ENCODE peak calls at places on chromosome 11, in eight cellular contexts. P is psoas muscle, B is nucleus accumbens, W is posterior cingulate gyrus, Z is heart left ventricle, N is HS-27A, L is glutamatergic neuron, D is RPMI8226. K is an unnamed sample.
A peak's percentile ranks its signal among the peaks of the same experiment; 100 is the strongest.

GRCh38 chr11:8201524-8202365 is 32.9 kb upstream of the RIC3 start:
- DNase-seq in P (no peak), B (no peak), W (no peak), Z (no peak), N (no peak), L (no peak), D (no peak), K (no peak)

GRCh38 chr11:48082771-48083170 is 102.4 kb downstream of the PTPRJ start:
- DNase-seq in P (no peak), B (no peak), W (no peak), Z (no peak), N (no peak), L (no peak), D (no peak), K (no peak)

GRCh38 chr11:133978816-133979215 is 22.0 kb upstream of the IGSF9B start:
- DNase-seq in P (no peak), B (no peak), W (no peak), Z (no peak), N (no peak), L (no peak), D (no peak), K (no peak)

GRCh38 chr11:14119357-14119756 is 156.8 kb downstream of the SPON1 start:
- DNase-seq in P (no peak), B (no peak), W (no peak), Z (no peak), N (no peak), L (no peak), D (no peak), K (no peak)

GRCh38 chr11:95330332-95330731 is 99.3 kb upstream of the SESN3 start:
- DNase-seq in P (no peak), B (no peak), W (no peak), Z (no peak), N (no peak), L (no peak), D (no peak), K (no peak)

GRCh38 chr11:48012051-48012391 is 31.7 kb downstream of the PTPRJ start:
- DNase-seq in P (no peak), B (no peak), W (no peak), Z (no peak), N (no peak), L (no peak), D (no peak), K (no peak)

GRCh38 chr11:79168530-79169110 is 272.2 kb downstream of the TENM4 start:
- DNase-seq in P (no peak), B (no peak), W (no peak), Z (no peak), N (no peak), L (no peak), D (no peak), K (no peak)

GRCh38 chr11:94553938-94554337 is 10.2 kb downstream of the FUT4 start:
- DNase-seq in P (no peak), B (no peak), W (no peak), Z (no peak), N (no peak), L (no peak), D (no peak), K (no peak)

GRCh38 chr11:6223854-6224253 is 10.6 kb downstream of the FHIP1B start:
- DNase-seq in P (no peak), B (no peak), W (no peak), Z (no peak), N (no peak), L (no peak), D (no peak), K (no peak)

GRCh38 chr11:88402192-88402715 is 64.7 kb upstream of the CTSC start:
- DNase-seq in P (no peak), B (no peak), W (no peak), Z (no peak), N (peak; percentile 57), L (no peak), D (no peak), K (no peak)

GRCh38 chr11:71432761-71433647 is 15.2 kb downstream of the DHCR7 start:
- DNase-seq in P (no peak), B (peak; percentile 39), W (peak; percentile 94), Z (no peak), N (no peak), L (no peak), D (peak; percentile 92), K (no peak)

GRCh38 chr11:24383137-24383536 is 113.7 kb upstream of the LUZP2 start:
- DNase-seq in P (no peak), B (no peak), W (no peak), Z (no peak), N (no peak), L (no peak), D (no peak), K (no peak)

GRCh38 chr11:27317751-27318150 is 45.3 kb downstream of the CCDC34 start:
- DNase-seq in P (no peak), B (no peak), W (no peak), Z (no peak), N (no peak), L (no peak), D (no peak), K (no peak)

GRCh38 chr11:33618363-33618735 is 82.3 kb downstream of the C11orf91 start:
- DNase-seq in P (no peak), B (no peak), W (no peak), Z (no peak), N (no peak), L (no peak), D (no peak), K (no peak)

GRCh38 chr11:73252577-73253191 is 19.5 kb upstream of the P2RY6 start:
- DNase-seq in P (peak; percentile 28), B (no peak), W (no peak), Z (no peak), N (no peak), L (no peak), D (peak; percentile 73), K (no peak)

GRCh38 chr11:43508511-43508918 is 149.8 kb downstream of the TTC17 start:
- DNase-seq in P (no peak), B (no peak), W (no peak), Z (no peak), N (no peak), L (no peak), D (no peak), K (no peak)

GRCh38 chr11:107468596-107468995 is 11.0 kb upstream of the CWF19L2 start:
- DNase-seq in P (no peak), B (no peak), W (no peak), Z (no peak), N (no peak), L (no peak), D (peak; percentile 74), K (no peak)

GRCh38 chr11:112555491-112556364 is 295.1 kb upstream of the PLET1 start:
- DNase-seq in P (peak; percentile 79), B (peak; percentile 62), W (peak; percentile 93), Z (peak; percentile 72), N (no peak), L (peak; percentile 82), D (peak; percentile 45), K (peak; percentile 64)

K was measured in right atrium auricular region.